ENCODE peak calls at places on chromosomes 16 and 17, in six cellular contexts. O, W, M, J, F and V are unnamed samples.

GRCh38 chr16:54805648-54806047 is 125.0 kb upstream of the IRX5 start:
- DNase-seq in W (no peak), O (no peak), J (no peak), M (no peak), F (no peak), V (no peak)

GRCh38 chr17:28746611-28747045 is 2.8 kb downstream of the TRAF4 start:
- DNase-seq in O (no peak), W (no peak), F (peak), M (no peak), J (no peak), V (no peak)

GRCh38 chr16:11252482-11252931 is 3.5 kb downstream of the SOCS1 start:
- DNase-seq in M (no peak), O (no peak), J (no peak), W (no peak), F (no peak), V (no peak)

GRCh38 chr17:39014795-39015545 is 47.8 kb upstream of the FBXO47 start:
- DNase-seq in O (no peak), F (no peak), M (no peak), J (no peak), W (no peak), V (no peak)

GRCh38 chr17:6069611-6070279 is 434 bp upstream of the WSCD1 start:
- DNase-seq in W (no peak), O (no peak), F (no peak), J (peak), M (no peak), V (no peak)

GRCh38 chr17:28908640-28909098 is 5.8 kb upstream of the DHRS13 start:
- DNase-seq in M (no peak), J (no peak), O (peak), F (no peak), W (no peak), V (no peak)

GRCh38 chr16:80285089-80285488 is 255.7 kb upstream of the DYNLRB2 start:
- DNase-seq in M (no peak), F (no peak), W (no peak), J (no peak), O (no peak), V (no peak)

GRCh38 chr17:40093005-40093579 is 7.3 kb downstream of the NR1D1 start:
- DNase-seq in J (no peak), O (no peak), M (no peak), F (peak), W (no peak), V (no peak)

GRCh38 chr17:15944720-15945492 is at the start of gene ADORA2B:
- DNase-seq in W (no peak), F (peak), M (peak), J (peak), O (peak), V (no peak)

GRCh38 chr16:20899503-20900298 is 457 bp downstream of the DCUN1D3 start:
- DNase-seq in M (peak), O (no peak), J (peak), W (no peak), F (no peak), V (no peak)

GRCh38 chr17:4001048-4001590 is 36.9 kb upstream of the ATP2A3 start:
- DNase-seq in J (no peak), M (no peak), F (no peak), W (no peak), O (no peak), V (no peak)